ENCODE peak calls at places on chromosomes 5 and 9, in ten cellular contexts. B is EL; J is T-helper 2 cell; H is neural progenitor cell; A is left cardiac atrium; P is activated effector memory CD4-positive, alpha-beta T cell treated with anti-CD3 and anti-CD28 coated beads, Interleukin-2, amount 50 U/mL, for 16 hours; Y is activated naive CD4-positive, alpha-beta T cell; W is stimulated activated effector memory CD8-positive, alpha-beta T cell treated with anti-CD3 and anti-CD28 coated beads, Interleukin-12 subunit alpha, Interleukin-12 subunit beta, amount 100 ng/mL, for 72 hours; K is HFFc6; X is activated CD4-positive, alpha-beta T cell treated with anti-CD3 and anti-CD28 coated beads, Interleukin-2, amount 50 U/mL, for 1 hour. Q is an unnamed sample.

GRCh38 chr9:5718296-5719032 is 89.6 kb downstream of the RIC1 start:
- DNase-seq in B (peak; percentile 59), J (no peak), H (no peak), A (no peak), P (no peak), Y (no peak), W (no peak), K (peak; percentile 35), X (no peak), Q (no peak)

GRCh38 chr9:17793713-17794622 is 215.1 kb downstream of the SH3GL2 start:
- DNase-seq in B (peak; percentile 17), J (no peak), H (peak; percentile 31), A (no peak), P (no peak), Y (no peak), W (no peak), K (peak; percentile 11), X (no peak), Q (no peak)

GRCh38 chr5:13276143-13276542 is 668.3 kb downstream of the DNAH5 start:
- DNase-seq in B (no peak), J (no peak), H (no peak), A (no peak), P (no peak), Y (no peak), W (no peak), K (no peak), X (no peak), Q (no peak)

GRCh38 chr9:98450486-98450885 is 195.0 kb upstream of the TBC1D2 start:
- DNase-seq in B (peak; percentile 67), J (no peak), H (no peak), A (no peak), P (no peak), Y (no peak), W (no peak), K (peak; percentile 81), X (no peak), Q (no peak)

GRCh38 chr5:84494453-84494852 is 109.8 kb upstream of the EDIL3 start:
- DNase-seq in B (peak; percentile 27), J (no peak), H (no peak), A (no peak), P (no peak), Y (no peak), W (no peak), K (no peak), X (no peak), Q (no peak)

GRCh38 chr5:38724301-38725030 is 121.3 kb upstream of the OSMR start:
- DNase-seq in B (peak; percentile 59), J (no peak), H (peak; percentile 20), A (no peak), P (no peak), Y (no peak), W (no peak), K (peak; percentile 25), X (no peak), Q (no peak)

GRCh38 chr5:96408841-96409458 is 24.1 kb downstream of the PCSK1 start:
- DNase-seq in B (no peak), J (no peak), H (no peak), A (no peak), P (no peak), Y (no peak), W (no peak), K (no peak), X (no peak), Q (no peak)

GRCh38 chr5:7813007-7813406 is 37.9 kb downstream of the CFAP90 start:
- DNase-seq in B (no peak), J (no peak), H (no peak), A (no peak), P (no peak), Y (no peak), W (no peak), K (no peak), X (no peak), Q (no peak)

GRCh38 chr9:76764138-76764537 is at the start of gene PCA3:
- DNase-seq in B (no peak), J (no peak), H (no peak), A (no peak), P (no peak), Y (no peak), W (no peak), K (no peak), X (no peak), Q (no peak)

GRCh38 chr9:72947987-72948465 is 4.8 kb downstream of the ALDH1A1 start:
- DNase-seq in B (no peak), J (no peak), H (no peak), A (no peak), P (no peak), Y (no peak), W (no peak), K (no peak), X (no peak), Q (no peak)

GRCh38 chr5:150140830-150141229 is 14.8 kb downstream of the PDGFRB start:
- DNase-seq in B (peak; percentile 93), J (no peak), H (no peak), A (no peak), P (no peak), Y (no peak), W (no peak), K (peak; percentile 49), X (no peak), Q (no peak)

GRCh38 chr5:173499471-173500212 is 116.8 kb downstream of the BOD1 start:
- DNase-seq in B (no peak), J (no peak), H (no peak), A (peak; percentile 28), P (no peak), Y (no peak), W (peak; percentile 7), K (no peak), X (no peak), Q (no peak)

GRCh38 chr9:131406567-131407436 is 12.9 kb downstream of the PRRC2B start:
- DNase-seq in B (no peak), J (no peak), H (no peak), A (no peak), P (no peak), Y (no peak), W (peak; percentile 65), K (no peak), X (no peak), Q (no peak)

GRCh38 chr9:135402739-135403695 is 76.6 kb upstream of the PPP1R26 start:
- DNase-seq in B (no peak), J (no peak), H (no peak), A (no peak), P (no peak), Y (no peak), W (no peak), K (no peak), X (no peak), Q (no peak)

GRCh38 chr5:65871182-65871581 is 55.2 kb upstream of the ERBIN start:
- DNase-seq in B (peak; percentile 88), J (no peak), H (no peak), A (no peak), P (no peak), Y (no peak), W (no peak), K (peak; percentile 71), X (no peak), Q (no peak)

GRCh38 chr5:31583129-31583528 is 51.0 kb downstream of the C5orf22 start:
- DNase-seq in B (no peak), J (no peak), H (no peak), A (no peak), P (no peak), Y (no peak), W (no peak), K (no peak), X (no peak), Q (no peak)

GRCh38 chr5:76403963-76404693 is 1.0 kb downstream of the IQGAP2 start:
- DNase-seq in B (no peak), J (peak; percentile 53), H (peak; percentile 79), A (peak; percentile 25), P (peak; percentile 89), Y (peak; percentile 59), W (peak; percentile 90), K (no peak), X (peak; percentile 69), Q (peak; percentile 71)

GRCh38 chr5:132022737-132023136 is 11.3 kb upstream of the ACSL6 start:
- DNase-seq in B (no peak), J (no peak), H (no peak), A (no peak), P (peak; percentile 66), Y (no peak), W (peak; percentile 50), K (no peak), X (no peak), Q (no peak)

GRCh38 chr9:109652971-109653370 is 127.0 kb upstream of the PALM2AKAP2 start:
- DNase-seq in B (peak; percentile 52), J (no peak), H (peak; percentile 22), A (no peak), P (no peak), Y (no peak), W (no peak), K (peak; percentile 27), X (no peak), Q (no peak)

GRCh38 chr9:136671646-136672430 is 9.1 kb downstream of the EGFL7 start:
- DNase-seq in B (no peak), J (peak; percentile 22), H (peak; percentile 74), A (no peak), P (peak; percentile 81), Y (peak; percentile 35), W (peak; percentile 77), K (no peak), X (peak; percentile 45), Q (no peak)

GRCh38 chr5:120808606-120809005 is 344.5 kb downstream of the PRR16 start:
- DNase-seq in B (peak; percentile 28), J (no peak), H (no peak), A (no peak), P (no peak), Y (no peak), W (no peak), K (no peak), X (no peak), Q (no peak)

GRCh38 chr5:62585751-62586150 is 7.1 kb downstream of the LRRC70 start:
- DNase-seq in B (peak; percentile 20), J (no peak), H (no peak), A (no peak), P (no peak), Y (no peak), W (no peak), K (no peak), X (no peak), Q (no peak)

GRCh38 chr9:109478665-109479380 is 19.3 kb downstream of the PTPN3 start:
- DNase-seq in B (no peak), J (no peak), H (no peak), A (no peak), P (no peak), Y (no peak), W (no peak), K (no peak), X (no peak), Q (no peak)

GRCh38 chr5:156913719-156914370 is 49.2 kb downstream of the TIMD4 start:
- DNase-seq in B (no peak), J (no peak), H (peak; percentile 49), A (no peak), P (no peak), Y (no peak), W (no peak), K (no peak), X (no peak), Q (no peak)

GRCh38 chr5:43313854-43314457 is 744 bp upstream of the HMGCS1 start:
- DNase-seq in B (no peak), J (no peak), H (peak; percentile 50), A (no peak), P (no peak), Y (no peak), W (peak; percentile 61), K (no peak), X (no peak), Q (no peak)

GRCh38 chr5:175567954-175568353 is 89.6 kb downstream of the SFXN1 start:
- DNase-seq in B (no peak), J (no peak), H (no peak), A (no peak), P (no peak), Y (no peak), W (no peak), K (no peak), X (no peak), Q (no peak)

GRCh38 chr9:95336281-95336680 is 18.8 kb upstream of the FANCC start:
- DNase-seq in B (no peak), J (no peak), H (no peak), A (no peak), P (peak; percentile 71), Y (peak; percentile 14), W (no peak), K (no peak), X (peak; percentile 20), Q (no peak)

GRCh38 chr5:177090813-177091212 is 4.1 kb downstream of the FGFR4 start:
- DNase-seq in B (no peak), J (no peak), H (no peak), A (no peak), P (no peak), Y (no peak), W (no peak), K (no peak), X (no peak), Q (no peak)

Q was measured in activated gamma-delta T cell.